ENCODE peak calls at places on chromosomes 7 and 10, in seven cellular contexts. F is cardiac muscle cell, D is endothelial cell of umbilical vein, A is Karpas-422, Y is dorsolateral prefrontal cortex, C is heart right ventricle, O is tibial artery. X is an unnamed sample.

GRCh38 chr10:36721851-36722250 is 403.5 kb upstream of the ANKRD30A start:
- DNase-seq in F (no peak), D (no peak), A (no peak), Y (no peak), C (no peak), O (no peak), X (no peak)

GRCh38 chr7:78601728-78602127 is 803.2 kb downstream of the PHTF2 start:
- DNase-seq in F (no peak), D (no peak), A (no peak), Y (no peak), C (no peak), O (no peak), X (no peak)

GRCh38 chr7:80324032-80324431 is 187.8 kb downstream of the GNAT3 start:
- DNase-seq in F (no peak), D (peak), A (no peak), Y (no peak), C (no peak), O (no peak), X (no peak)

GRCh38 chr10:28569506-28570159 is 36.7 kb downstream of the WAC start:
- DNase-seq in F (no peak), D (no peak), A (no peak), Y (no peak), C (no peak), O (no peak), X (no peak)

GRCh38 chr10:24737001-24737400 is 13.3 kb upstream of the ARHGAP21 start:
- DNase-seq in F (no peak), D (no peak), A (no peak), Y (no peak), C (no peak), O (no peak), X (no peak)

GRCh38 chr7:1488016-1488415 is 16.2 kb downstream of the INTS1 start:
- DNase-seq in F (no peak), D (no peak), A (no peak), Y (no peak), C (no peak), O (no peak), X (no peak)

GRCh38 chr7:151123485-151124204 is 37.4 kb downstream of the AGAP3 start:
- DNase-seq in F (peak), D (peak), A (peak), Y (peak), C (peak), O (peak), X (peak)

GRCh38 chr7:140592957-140593356 is 47.7 kb downstream of the DENND2A start:
- DNase-seq in F (no peak), D (no peak), A (no peak), Y (no peak), C (no peak), O (no peak), X (no peak)

GRCh38 chr7:6273380-6273837 is 985 bp upstream of the CYTH3 start:
- DNase-seq in F (no peak), D (no peak), A (no peak), Y (no peak), C (no peak), O (no peak), X (no peak)

GRCh38 chr7:139673230-139673629 is 104.6 kb downstream of the HIPK2 start:
- DNase-seq in F (peak), D (no peak), A (no peak), Y (no peak), C (no peak), O (no peak), X (no peak)

GRCh38 chr10:87740232-87740631 is 77.8 kb downstream of the ATAD1 start:
- DNase-seq in F (no peak), D (no peak), A (no peak), Y (no peak), C (no peak), O (no peak), X (no peak)

GRCh38 chr7:1547777-1548437 is 8.1 kb downstream of the TMEM184A start:
- DNase-seq in F (no peak), D (no peak), A (no peak), Y (no peak), C (no peak), O (no peak), X (no peak)

GRCh38 chr10:14365231-14365744 is 34.6 kb upstream of the FRMD4A start:
- DNase-seq in F (no peak), D (no peak), A (no peak), Y (no peak), C (no peak), O (no peak), X (no peak)

GRCh38 chr10:72297281-72297967 is 23.7 kb downstream of the DDIT4 start:
- DNase-seq in F (no peak), D (peak), A (peak), Y (peak), C (peak), O (peak), X (peak)

GRCh38 chr10:86592413-86592812 is 61.9 kb upstream of the OPN4 start:
- DNase-seq in F (peak), D (no peak), A (no peak), Y (no peak), C (no peak), O (no peak), X (no peak)

GRCh38 chr10:53209941-53210611 is 437.5 kb upstream of the MBL2 start:
- DNase-seq in F (peak), D (peak), A (peak), Y (no peak), C (no peak), O (no peak), X (no peak)

GRCh38 chr7:28957064-28957821 is 887 bp downstream of the TRIL start:
- DNase-seq in F (peak), D (peak), A (no peak), Y (no peak), C (no peak), O (no peak), X (no peak)

GRCh38 chr7:42677751-42678231 is 234.1 kb downstream of the C7orf25 start:
- DNase-seq in F (no peak), D (peak), A (no peak), Y (no peak), C (no peak), O (no peak), X (no peak)

GRCh38 chr10:112361951-112362770 is 11.8 kb upstream of the ACSL5 start:
- DNase-seq in F (peak), D (peak), A (no peak), Y (peak), C (peak), O (peak), X (no peak)

GRCh38 chr10:59903871-59904270 is 2.5 kb downstream of the CCDC6 start:
- DNase-seq in F (no peak), D (no peak), A (no peak), Y (no peak), C (no peak), O (no peak), X (no peak)

GRCh38 chr10:59904431-59905065 is 1.8 kb downstream of the CCDC6 start:
- DNase-seq in F (peak), D (no peak), A (peak), Y (no peak), C (no peak), O (no peak), X (no peak)

GRCh38 chr10:59906417-59907202 is at the start of gene CCDC6:
- DNase-seq in F (peak), D (peak), A (peak), Y (peak), C (peak), O (peak), X (peak)

GRCh38 chr10:59905735-59906416 is 480 bp downstream of the CCDC6 start:
- DNase-seq in F (no peak), D (no peak), A (peak), Y (no peak), C (no peak), O (no peak), X (no peak)

DNA sequence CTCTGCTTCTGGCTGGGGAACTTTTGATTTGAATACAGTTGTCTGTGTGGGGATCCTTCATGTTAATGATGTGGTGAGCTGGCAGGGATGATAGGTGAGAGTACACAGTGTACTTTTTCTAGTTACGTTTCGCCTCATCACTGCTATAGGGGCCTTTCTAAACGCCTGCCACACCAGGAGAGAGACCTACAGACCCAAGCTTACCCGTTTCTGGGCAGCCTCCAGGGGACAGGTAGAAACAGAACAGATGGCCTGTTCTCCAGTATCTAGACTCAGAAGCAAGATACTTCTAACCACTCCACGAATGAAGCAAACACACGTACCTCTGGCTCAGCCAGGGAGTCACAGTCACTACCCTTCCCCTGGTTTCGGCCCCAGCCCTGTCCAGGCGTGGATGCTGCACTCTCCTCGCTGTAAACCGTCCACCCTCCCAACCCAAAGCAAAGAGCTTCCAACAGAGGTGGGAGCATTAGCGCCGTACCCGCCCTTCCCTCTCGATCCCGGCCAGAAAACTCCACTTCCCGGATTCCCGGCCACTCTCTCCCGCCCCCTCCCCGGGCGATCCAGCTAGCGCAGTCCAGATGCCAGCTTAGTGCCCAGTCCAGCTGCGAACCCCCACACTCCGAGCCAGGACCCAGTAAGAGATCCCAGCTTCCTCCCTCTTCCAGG is 1.2 kb downstream of the CCDC6 start:
- DNase-seq in F (peak), D (peak), A (peak), Y (no peak), C (peak), O (peak), X (no peak)
- H3K27ac ChIP-seq in F (peak), D (peak), A (peak), Y (peak), C (peak), O (peak), X (peak)

GRCh38 chr10:57661206-57661605 is 606.5 kb downstream of the IPMK start:
- DNase-seq in F (no peak), D (no peak), A (no peak), Y (no peak), C (no peak), O (no peak), X (no peak)

GRCh38 chr10:57663401-57663800 is 604.3 kb downstream of the IPMK start:
- DNase-seq in F (no peak), D (no peak), A (no peak), Y (no peak), C (no peak), O (no peak), X (no peak)

DNA sequence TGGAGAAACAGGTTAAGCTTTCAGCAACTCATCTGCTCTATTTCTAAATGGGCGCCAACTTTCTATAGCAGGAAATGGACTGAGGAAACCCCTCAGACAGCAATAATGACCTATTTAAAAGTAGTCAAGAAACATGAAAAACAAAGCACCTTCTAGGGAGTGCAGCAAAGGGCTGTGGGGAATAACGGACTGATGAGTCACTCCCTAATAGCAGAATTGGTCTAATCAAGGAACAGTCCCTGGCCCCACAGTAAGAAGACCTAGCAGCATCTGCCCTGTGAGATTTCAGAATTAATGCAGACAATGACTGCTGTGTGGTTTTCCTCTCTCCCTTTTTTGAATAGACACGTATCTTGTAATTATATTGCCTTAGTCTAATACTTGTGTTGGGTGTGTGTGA is 602.9 kb downstream of the IPMK start:
- DNase-seq in F (no peak), D (no peak), A (no peak), Y (no peak), C (no peak), O (no peak), X (no peak)
- H3K27ac ChIP-seq in F (no peak), D (no peak), A (no peak), Y (no peak), C (no peak), O (no peak), X (no peak)

GRCh38 chr7:127809285-127809702 is 157.3 kb downstream of the SND1 start:
- DNase-seq in F (peak), D (no peak), A (peak), Y (no peak), C (no peak), O (no peak), X (peak)
- H3K27ac ChIP-seq in F (no peak), D (no peak), A (peak), Y (peak), C (no peak), O (no peak), X (peak)

GRCh38 chr7:134702366-134703240 is 56.0 kb downstream of the BPGM start:
- DNase-seq in F (no peak), D (peak), A (no peak), Y (no peak), C (no peak), O (no peak), X (no peak)
- H3K27ac ChIP-seq in F (no peak), D (no peak), A (no peak), Y (peak), C (peak), O (peak), X (peak)

DNA sequence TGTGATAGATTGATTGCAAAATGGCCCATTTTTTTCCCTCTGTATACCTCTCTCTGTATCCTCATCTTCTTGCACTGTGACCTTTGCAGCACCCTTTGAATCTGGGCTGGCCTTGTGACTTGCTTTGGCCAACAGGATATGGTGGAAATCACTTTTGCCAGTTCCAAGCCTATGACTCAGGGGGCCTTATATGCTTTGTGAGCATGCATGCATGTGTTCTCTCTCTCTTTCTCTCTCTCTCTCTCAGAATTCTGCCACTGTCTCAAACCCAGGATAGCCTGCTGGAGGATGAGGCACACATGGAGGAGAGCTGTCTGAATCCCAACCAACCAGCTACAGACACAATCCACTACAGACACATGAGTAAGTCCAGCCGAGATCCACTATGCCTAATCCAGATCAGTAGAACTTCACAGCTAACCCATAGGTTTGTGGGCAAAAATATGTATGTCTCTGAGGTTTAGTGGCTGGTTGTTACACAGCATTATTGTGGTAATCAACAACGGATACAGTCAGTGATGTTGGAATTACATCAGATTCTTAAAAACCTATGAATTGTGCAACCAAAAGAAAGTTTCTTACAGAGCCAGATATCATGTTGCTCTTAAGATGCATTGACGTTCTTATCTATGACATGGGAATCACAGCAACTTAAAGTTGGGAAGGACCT is 41.8 kb upstream of the ABCB4 start:
- DNase-seq in F (no peak), D (no peak), A (no peak), Y (no peak), C (no peak), O (no peak), X (no peak)
- H3K27ac ChIP-seq in F (no peak), D (no peak), A (no peak), Y (no peak), C (no peak), O (no peak), X (no peak)